ENCODE peak calls at places on chromosome 1, in six cellular contexts. C is nucleus accumbens, N is Right ventricle myocardium superior, W is LoVo, D is ACHN, T is endothelial cell. A is an unnamed sample.

GRCh38 chr1:215143497-215143896 is 61.0 kb downstream of the KCNK2 start:
- DNase-seq in W (no peak), N (no peak), C (no peak), T (no peak), D (no peak), A (no peak)

GRCh38 chr1:22131875-22132486 is 10.9 kb downstream of the WNT4 start:
- DNase-seq in C (no peak), W (peak), D (peak), N (peak), T (peak), A (peak)

GRCh38 chr1:155695107-155695506 is 6.2 kb downstream of the DAP3 start:
- DNase-seq in W (no peak), T (no peak), N (no peak), C (no peak), D (no peak), A (no peak)

GRCh38 chr1:111832521-111833155 is 76.9 kb downstream of the DDX20 start:
- DNase-seq in N (no peak), W (no peak), D (no peak), C (no peak), T (no peak), A (no peak)

GRCh38 chr1:203142684-203143408 is 15.3 kb downstream of the ADORA1 start:
- DNase-seq in D (no peak), W (no peak), T (no peak), C (no peak), N (no peak), A (no peak)

GRCh38 chr1:45585110-45585426 is 1.2 kb downstream of the NASP start:
- DNase-seq in D (no peak), N (no peak), C (no peak), W (no peak), T (no peak), A (no peak)

GRCh38 chr1:67830928-67831596 is 2.2 kb downstream of the GNG12 start:
- DNase-seq in N (no peak), W (no peak), D (no peak), C (no peak), T (no peak), A (no peak)

GRCh38 chr1:240474133-240474614 is 137.8 kb downstream of the GREM2 start:
- DNase-seq in W (no peak), D (peak), N (no peak), C (no peak), T (no peak), A (no peak)

GRCh38 chr1:71269823-71270222 is 189.0 kb upstream of the ZRANB2 start:
- DNase-seq in C (no peak), N (no peak), W (no peak), D (no peak), T (no peak), A (no peak)

GRCh38 chr1:154353460-154353904 is 28.2 kb downstream of the ATP8B2 start:
- DNase-seq in N (no peak), D (peak), W (peak), T (peak), C (no peak), A (peak)

GRCh38 chr1:225508538-225509375 is 80.9 kb upstream of the LBR start:
- DNase-seq in N (no peak), C (peak), T (no peak), D (peak), W (peak), A (peak)

GRCh38 chr1:202155478-202156021 is 4.9 kb downstream of the PTPN7 start:
- DNase-seq in W (peak), C (no peak), T (no peak), N (peak), D (peak), A (peak)

GRCh38 chr1:14255711-14256110 is 342.8 kb upstream of the KAZN start:
- DNase-seq in W (no peak), T (no peak), D (no peak), C (no peak), N (no peak), A (no peak)

GRCh38 chr1:116033322-116033721 is 57.0 kb downstream of the SLC22A15 start:
- DNase-seq in C (peak), D (no peak), W (no peak), N (no peak), T (no peak), A (no peak)

GRCh38 chr1:219498666-219499065 is 114.2 kb downstream of the ZC3H11B start:
- DNase-seq in C (no peak), W (no peak), D (no peak), T (no peak), N (no peak), A (no peak)

A was measured in HTR-8/SVneo.